ENCODE peak calls at places on chromosome 4, in eight cellular contexts. B, D, E, O, Y, A, V and Z are unnamed samples.

GRCh38 chr4:185003596-185004351 is 14.5 kb upstream of the HELT start:
- DNase-seq in B (no peak), D (no peak), E (no peak), O (no peak), Y (no peak), A (no peak), V (no peak), Z (no peak)

GRCh38 chr4:8410066-8410600 is 30.4 kb downstream of the ACOX3 start:
- DNase-seq in B (no peak), D (no peak), E (no peak), O (no peak), Y (no peak), A (no peak), V (no peak), Z (no peak)

GRCh38 chr4:1402516-1403101 is 3.6 kb downstream of the NKX1-1 start:
- DNase-seq in B (no peak), D (no peak), E (no peak), O (no peak), Y (peak), A (no peak), V (no peak), Z (no peak)

GRCh38 chr4:116639070-116639577 is 446.3 kb downstream of the TRAM1L1 start:
- DNase-seq in B (no peak), D (no peak), E (no peak), O (no peak), Y (no peak), A (no peak), V (no peak), Z (no peak)

GRCh38 chr4:40525811-40526598 is 103.7 kb downstream of the RBM47 start:
- DNase-seq in B (peak), D (no peak), E (no peak), O (no peak), Y (peak), A (no peak), V (no peak), Z (no peak)

GRCh38 chr4:53005149-53005546 is 143.0 kb downstream of the RASL11B start:
- DNase-seq in B (no peak), D (no peak), E (peak), O (no peak), Y (no peak), A (no peak), V (no peak), Z (no peak)

GRCh38 chr4:161926033-161926828 is 237.6 kb downstream of the FSTL5 start:
- DNase-seq in B (no peak), D (no peak), E (no peak), O (peak), Y (no peak), A (no peak), V (no peak), Z (no peak)

GRCh38 chr4:57059890-57060716 is 50.1 kb downstream of the IGFBP7 start:
- DNase-seq in B (no peak), D (no peak), E (no peak), O (no peak), Y (no peak), A (no peak), V (no peak), Z (no peak)

GRCh38 chr4:147790412-147790811 is 58.5 kb downstream of the ARHGAP10 start:
- DNase-seq in B (no peak), D (no peak), E (no peak), O (no peak), Y (no peak), A (no peak), V (no peak), Z (no peak)

GRCh38 chr4:1011022-1011694 is at the start of gene FGFRL1:
- DNase-seq in B (peak), D (peak), E (peak), O (no peak), Y (peak), A (peak), V (peak), Z (peak)

GRCh38 chr4:184636897-184637296 is 12.3 kb downstream of the CASP3 start:
- DNase-seq in B (no peak), D (no peak), E (no peak), O (no peak), Y (no peak), A (no peak), V (no peak), Z (no peak)

GRCh38 chr4:119653990-119654389 is 25.4 kb upstream of the PDE5A start:
- DNase-seq in B (no peak), D (no peak), E (no peak), O (no peak), Y (no peak), A (no peak), V (no peak), Z (no peak)

GRCh38 chr4:140944539-140944938 is 188.4 kb upstream of the TBC1D9 start:
- DNase-seq in B (no peak), D (no peak), E (no peak), O (no peak), Y (no peak), A (no peak), V (no peak), Z (no peak)

GRCh38 chr4:156377036-156377700 is 423.5 kb upstream of the CTSO start:
- DNase-seq in B (peak), D (no peak), E (no peak), O (no peak), Y (no peak), A (no peak), V (no peak), Z (no peak)

GRCh38 chr4:154120690-154121089 is 331.8 kb upstream of the SFRP2 start:
- DNase-seq in B (no peak), D (no peak), E (no peak), O (no peak), Y (no peak), A (no peak), V (no peak), Z (no peak)

GRCh38 chr4:163048447-163048846 is 118.2 kb downstream of the NAF1 start:
- DNase-seq in B (peak), D (peak), E (peak), O (no peak), Y (peak), A (no peak), V (no peak), Z (peak)